ENCODE peak calls at places on chromosomes 3 and 15, in eight cellular contexts. One of them, this sample, is unnamed. For H3K9me3 and H3K4me1, the result is how much of the 10 kb centered on the place peaks cover.

GRCh38 chr15:64619880-64620839 is 155.2 kb downstream of the RBPMS2 start:
- DNase-seq in esophagus muscularis mucosa: no peak
- DNase-seq in cardiac muscle cell: no peak
- DNase-seq in gastrocnemius medialis: no peak
- DNase-seq in stomach: no peak
- DNase-seq in mucosa of descending colon: no peak
- DNase-seq in pancreas: no peak
- DNase-seq in right cardiac atrium: no peak
- DNase-seq in this sample: no peak

GRCh38 chr15:97683816-97684215 is 276.7 kb upstream of the ARRDC4 start:
- DNase-seq in mucosa of descending colon: no peak
- DNase-seq in gastrocnemius medialis: no peak
- DNase-seq in cardiac muscle cell: no peak
- DNase-seq in right cardiac atrium: no peak
- DNase-seq in stomach: no peak
- DNase-seq in pancreas: no peak
- DNase-seq in esophagus muscularis mucosa: no peak
- DNase-seq in this sample: no peak

GRCh38 chr3:39980021-39980420 is 170.6 kb downstream of the MYRIP start:
- DNase-seq in mucosa of descending colon: no peak
- DNase-seq in stomach: no peak
- DNase-seq in right cardiac atrium: peak
- DNase-seq in esophagus muscularis mucosa: peak
- DNase-seq in pancreas: no peak
- DNase-seq in cardiac muscle cell: no peak
- DNase-seq in gastrocnemius medialis: no peak
- DNase-seq in this sample: no peak

GRCh38 chr3:67692621-67693020 is 38.2 kb upstream of the SUCLG2 start:
- DNase-seq in esophagus muscularis mucosa: no peak
- DNase-seq in stomach: no peak
- DNase-seq in right cardiac atrium: no peak
- DNase-seq in pancreas: no peak
- DNase-seq in gastrocnemius medialis: no peak
- DNase-seq in mucosa of descending colon: no peak
- DNase-seq in cardiac muscle cell: peak
- DNase-seq in this sample: no peak

GRCh38 chr15:57591822-57592367 is at the start of gene MYZAP:
- DNase-seq in cardiac muscle cell: peak
- DNase-seq in right cardiac atrium: peak
- DNase-seq in stomach: peak
- DNase-seq in esophagus muscularis mucosa: no peak
- DNase-seq in mucosa of descending colon: peak
- DNase-seq in pancreas: no peak
- DNase-seq in gastrocnemius medialis: peak
- DNase-seq in this sample: peak

GRCh38 chr3:35653347-35653746 is 14.0 kb downstream of the ARPP21 start:
- DNase-seq in right cardiac atrium: no peak
- DNase-seq in esophagus muscularis mucosa: no peak
- DNase-seq in gastrocnemius medialis: no peak
- DNase-seq in pancreas: no peak
- DNase-seq in cardiac muscle cell: no peak
- DNase-seq in mucosa of descending colon: no peak
- DNase-seq in stomach: no peak
- DNase-seq in this sample: no peak

GRCh38 chr3:12370758-12371157 is 81.9 kb downstream of the PPARG start:
- DNase-seq in esophagus muscularis mucosa: no peak
- DNase-seq in stomach: no peak
- DNase-seq in right cardiac atrium: no peak
- DNase-seq in pancreas: no peak
- DNase-seq in cardiac muscle cell: no peak
- DNase-seq in gastrocnemius medialis: no peak
- DNase-seq in mucosa of descending colon: peak
- DNase-seq in this sample: no peak

GRCh38 chr3:36893137-36893557 is 51.7 kb downstream of the TRANK1 start:
- DNase-seq in esophagus muscularis mucosa: peak
- DNase-seq in gastrocnemius medialis: no peak
- DNase-seq in cardiac muscle cell: no peak
- DNase-seq in pancreas: no peak
- DNase-seq in mucosa of descending colon: no peak
- DNase-seq in stomach: no peak
- DNase-seq in right cardiac atrium: peak
- DNase-seq in this sample: no peak

GRCh38 chr3:113287111-113287817 is 75.9 kb downstream of the BOC start:
- DNase-seq in pancreas: peak
- DNase-seq in gastrocnemius medialis: no peak
- DNase-seq in mucosa of descending colon: no peak
- DNase-seq in stomach: no peak
- DNase-seq in right cardiac atrium: no peak
- DNase-seq in cardiac muscle cell: no peak
- DNase-seq in esophagus muscularis mucosa: no peak
- DNase-seq in this sample: no peak

GRCh38 chr15:95734422-95735316 is 595.8 kb upstream of the NR2F2 start:
- DNase-seq in pancreas: no peak
- DNase-seq in gastrocnemius medialis: no peak
- DNase-seq in stomach: no peak
- DNase-seq in esophagus muscularis mucosa: no peak
- DNase-seq in cardiac muscle cell: no peak
- DNase-seq in mucosa of descending colon: no peak
- DNase-seq in right cardiac atrium: no peak
- DNase-seq in this sample: no peak
- H3K9me3 ChIP-seq in pancreas: under half
- H3K9me3 ChIP-seq in gastrocnemius medialis: under half
- H3K9me3 ChIP-seq in stomach: under half
- H3K9me3 ChIP-seq in esophagus muscularis mucosa: under half
- H3K9me3 ChIP-seq in cardiac muscle cell: under half
- H3K9me3 ChIP-seq in mucosa of descending colon: under half
- H3K9me3 ChIP-seq in right cardiac atrium: under half
- H3K9me3 ChIP-seq in this sample: under half

GRCh38 chr3:188257384-188257961 is 103.5 kb downstream of the LPP start:
- DNase-seq in cardiac muscle cell: no peak
- DNase-seq in right cardiac atrium: no peak
- DNase-seq in esophagus muscularis mucosa: no peak
- DNase-seq in stomach: no peak
- DNase-seq in gastrocnemius medialis: no peak
- DNase-seq in mucosa of descending colon: no peak
- DNase-seq in pancreas: no peak
- DNase-seq in this sample: no peak

GRCh38 chr3:188259191-188259590 is 105.2 kb downstream of the LPP start:
- DNase-seq in mucosa of descending colon: peak
- DNase-seq in gastrocnemius medialis: no peak
- DNase-seq in right cardiac atrium: no peak
- DNase-seq in stomach: no peak
- DNase-seq in pancreas: no peak
- DNase-seq in esophagus muscularis mucosa: no peak
- DNase-seq in cardiac muscle cell: no peak
- DNase-seq in this sample: no peak

GRCh38 chr3:188261011-188261410 is 107.1 kb downstream of the LPP start:
- DNase-seq in pancreas: no peak
- DNase-seq in stomach: no peak
- DNase-seq in gastrocnemius medialis: no peak
- DNase-seq in esophagus muscularis mucosa: no peak
- DNase-seq in right cardiac atrium: no peak
- DNase-seq in cardiac muscle cell: no peak
- DNase-seq in mucosa of descending colon: no peak
- DNase-seq in this sample: no peak

GRCh38 chr3:188256764-188257163 is 102.8 kb downstream of the LPP start:
- DNase-seq in right cardiac atrium: no peak
- DNase-seq in esophagus muscularis mucosa: no peak
- DNase-seq in cardiac muscle cell: no peak
- DNase-seq in mucosa of descending colon: no peak
- DNase-seq in stomach: no peak
- DNase-seq in pancreas: no peak
- DNase-seq in gastrocnemius medialis: no peak
- DNase-seq in this sample: no peak

GRCh38 chr3:188259611-188260010 is 105.7 kb downstream of the LPP start:
- DNase-seq in esophagus muscularis mucosa: no peak
- DNase-seq in stomach: no peak
- DNase-seq in right cardiac atrium: no peak
- DNase-seq in pancreas: no peak
- DNase-seq in cardiac muscle cell: no peak
- DNase-seq in mucosa of descending colon: no peak
- DNase-seq in gastrocnemius medialis: peak
- DNase-seq in this sample: no peak
- H3K4me1 ChIP-seq in esophagus muscularis mucosa: half or more
- H3K4me1 ChIP-seq in stomach: half or more
- H3K4me1 ChIP-seq in right cardiac atrium: under half
- H3K4me1 ChIP-seq in pancreas: under half
- H3K4me1 ChIP-seq in cardiac muscle cell: under half
- H3K4me1 ChIP-seq in mucosa of descending colon: under half
- H3K4me1 ChIP-seq in gastrocnemius medialis: half or more
- H3K4me1 ChIP-seq in this sample: under half

GRCh38 chr3:196517142-196517808 is 2.1 kb upstream of the SMCO1 start:
- DNase-seq in right cardiac atrium: no peak
- DNase-seq in esophagus muscularis mucosa: no peak
- DNase-seq in pancreas: no peak
- DNase-seq in mucosa of descending colon: no peak
- DNase-seq in cardiac muscle cell: no peak
- DNase-seq in gastrocnemius medialis: no peak
- DNase-seq in stomach: no peak
- DNase-seq in this sample: no peak
- H3K9me3 ChIP-seq in right cardiac atrium: under half
- H3K9me3 ChIP-seq in esophagus muscularis mucosa: under half
- H3K9me3 ChIP-seq in pancreas: under half
- H3K9me3 ChIP-seq in mucosa of descending colon: under half
- H3K9me3 ChIP-seq in cardiac muscle cell: under half
- H3K9me3 ChIP-seq in gastrocnemius medialis: under half
- H3K9me3 ChIP-seq in stomach: half or more
- H3K9me3 ChIP-seq in this sample: under half

GRCh38 chr3:195100903-195101591 is 169.9 kb downstream of the XXYLT1 start:
- DNase-seq in esophagus muscularis mucosa: no peak
- DNase-seq in right cardiac atrium: peak
- DNase-seq in mucosa of descending colon: no peak
- DNase-seq in pancreas: peak
- DNase-seq in stomach: peak
- DNase-seq in gastrocnemius medialis: no peak
- DNase-seq in cardiac muscle cell: no peak
- DNase-seq in this sample: peak

GRCh38 chr3:195101927-195102608 is 168.9 kb downstream of the XXYLT1 start:
- DNase-seq in right cardiac atrium: no peak
- DNase-seq in cardiac muscle cell: no peak
- DNase-seq in esophagus muscularis mucosa: no peak
- DNase-seq in mucosa of descending colon: no peak
- DNase-seq in stomach: no peak
- DNase-seq in pancreas: no peak
- DNase-seq in gastrocnemius medialis: no peak
- DNase-seq in this sample: no peak

GRCh38 chr3:195104340-195104739 is 166.6 kb downstream of the XXYLT1 start:
- DNase-seq in cardiac muscle cell: no peak
- DNase-seq in gastrocnemius medialis: no peak
- DNase-seq in pancreas: no peak
- DNase-seq in stomach: no peak
- DNase-seq in right cardiac atrium: no peak
- DNase-seq in mucosa of descending colon: no peak
- DNase-seq in esophagus muscularis mucosa: no peak
- DNase-seq in this sample: no peak

GRCh38 chr3:195103623-195104022 is 167.3 kb downstream of the XXYLT1 start:
- DNase-seq in pancreas: no peak
- DNase-seq in gastrocnemius medialis: no peak
- DNase-seq in stomach: no peak
- DNase-seq in esophagus muscularis mucosa: no peak
- DNase-seq in mucosa of descending colon: no peak
- DNase-seq in cardiac muscle cell: no peak
- DNase-seq in right cardiac atrium: no peak
- DNase-seq in this sample: no peak

DNA sequence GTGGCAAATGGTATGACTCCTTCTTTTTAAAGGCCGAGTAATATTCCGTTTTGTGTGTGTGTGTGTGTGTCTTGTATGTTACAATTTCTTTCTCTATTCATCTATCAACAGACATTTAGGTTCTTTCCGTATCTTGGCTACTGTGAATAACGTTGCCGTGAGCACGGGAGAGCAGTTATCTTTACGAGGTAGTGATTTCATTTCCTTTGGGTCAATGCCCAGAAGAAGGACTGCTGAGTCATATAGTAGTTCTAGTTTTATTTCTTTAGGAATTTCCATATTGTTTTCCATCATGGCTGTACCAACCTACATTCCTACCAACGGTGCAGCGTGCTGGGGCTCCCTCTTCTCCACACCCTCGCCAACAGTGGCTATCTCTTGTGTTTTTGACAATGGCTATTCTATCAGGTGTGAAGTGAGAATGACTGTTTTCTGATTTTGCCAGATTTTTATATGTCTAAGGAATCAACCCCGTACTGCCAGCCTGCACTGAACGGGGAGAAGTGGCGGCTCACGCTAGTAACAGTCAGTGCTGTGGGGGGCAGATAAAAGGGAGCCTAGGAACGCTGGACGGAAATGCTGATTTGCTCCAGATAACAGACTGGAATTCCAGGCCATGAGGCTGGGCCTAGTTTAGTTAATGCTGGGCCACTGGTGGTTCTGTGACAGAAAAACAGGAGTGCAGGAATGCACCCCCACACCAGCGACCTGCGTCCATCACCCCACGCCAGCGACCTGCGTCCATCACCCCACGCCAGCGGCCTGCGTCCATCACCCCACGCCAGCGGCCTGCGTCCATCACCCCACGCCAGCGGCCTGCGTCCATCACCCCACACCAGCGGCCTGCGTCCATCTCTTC is 168.1 kb downstream of the XXYLT1 start:
- DNase-seq in esophagus muscularis mucosa: no peak
- DNase-seq in stomach: no peak
- DNase-seq in cardiac muscle cell: no peak
- DNase-seq in gastrocnemius medialis: no peak
- DNase-seq in right cardiac atrium: no peak
- DNase-seq in pancreas: no peak
- DNase-seq in mucosa of descending colon: peak
- DNase-seq in this sample: no peak
- H3K4me1 ChIP-seq in esophagus muscularis mucosa: under half
- H3K4me1 ChIP-seq in stomach: under half
- H3K4me1 ChIP-seq in cardiac muscle cell: under half
- H3K4me1 ChIP-seq in gastrocnemius medialis: under half
- H3K4me1 ChIP-seq in right cardiac atrium: under half
- H3K4me1 ChIP-seq in pancreas: under half
- H3K4me1 ChIP-seq in mucosa of descending colon: under half
- H3K4me1 ChIP-seq in this sample: under half

GRCh38 chr3:60775956-60776355 is 475.3 kb downstream of the FHIT start:
- DNase-seq in cardiac muscle cell: no peak
- DNase-seq in mucosa of descending colon: no peak
- DNase-seq in pancreas: no peak
- DNase-seq in stomach: no peak
- DNase-seq in gastrocnemius medialis: no peak
- DNase-seq in esophagus muscularis mucosa: no peak
- DNase-seq in right cardiac atrium: no peak
- DNase-seq in this sample: no peak
- H3K9me3 ChIP-seq in cardiac muscle cell: under half
- H3K9me3 ChIP-seq in mucosa of descending colon: under half
- H3K9me3 ChIP-seq in pancreas: under half
- H3K9me3 ChIP-seq in stomach: under half
- H3K9me3 ChIP-seq in gastrocnemius medialis: under half
- H3K9me3 ChIP-seq in esophagus muscularis mucosa: under half
- H3K9me3 ChIP-seq in right cardiac atrium: under half
- H3K9me3 ChIP-seq in this sample: under half

GRCh38 chr15:51536965-51537574 is 85.5 kb downstream of the DMXL2 start:
- DNase-seq in esophagus muscularis mucosa: no peak
- DNase-seq in stomach: no peak
- DNase-seq in right cardiac atrium: no peak
- DNase-seq in cardiac muscle cell: peak
- DNase-seq in pancreas: no peak
- DNase-seq in mucosa of descending colon: peak
- DNase-seq in gastrocnemius medialis: no peak
- DNase-seq in this sample: no peak
- H3K4me1 ChIP-seq in esophagus muscularis mucosa: under half
- H3K4me1 ChIP-seq in stomach: under half
- H3K4me1 ChIP-seq in right cardiac atrium: under half
- H3K4me1 ChIP-seq in cardiac muscle cell: under half
- H3K4me1 ChIP-seq in pancreas: under half
- H3K4me1 ChIP-seq in mucosa of descending colon: under half
- H3K4me1 ChIP-seq in gastrocnemius medialis: under half
- H3K4me1 ChIP-seq in this sample: under half